ENCODE peak calls at places on chromosomes 11 and 22, in nine cellular contexts. Q is lower leg skin, B is brain microvascular endothelial cell, W is AG09309, I is pancreas, N is bronchial epithelial cell, Z is progenitor cell of endocrine pancreas, P is IMR-90, U is fibroblast of pulmonary artery. V is an unnamed sample.

GRCh38 chr11:36672815-36673450 is 74.9 kb upstream of the RAG2 start:
- DNase-seq in Q (peak), B (peak), W (peak), I (no peak), N (peak), Z (no peak), P (peak), U (peak), V (no peak)

GRCh38 chr11:64762916-64763803 is 3.4 kb upstream of the PYGM start:
- DNase-seq in Q (no peak), B (peak), W (no peak), I (peak), N (peak), Z (no peak), P (peak), U (peak), V (peak)

GRCh38 chr11:75014129-75014528 is 25.4 kb downstream of the NEU3 start:
- DNase-seq in Q (no peak), B (peak), W (peak), I (no peak), N (peak), Z (no peak), P (peak), U (peak), V (no peak)

GRCh38 chr11:70159612-70160570 is 43.2 kb upstream of the FADD start:
- DNase-seq in Q (peak), B (no peak), W (peak), I (no peak), N (peak), Z (no peak), P (peak), U (peak), V (no peak)

GRCh38 chr11:130562549-130562948 is 114.1 kb downstream of the ADAMTS15 start:
- DNase-seq in Q (no peak), B (no peak), W (no peak), I (no peak), N (no peak), Z (no peak), P (no peak), U (no peak), V (no peak)

GRCh38 chr11:3984896-3985295 is 109.7 kb upstream of the RRM1 start:
- DNase-seq in Q (no peak), B (no peak), W (no peak), I (no peak), N (no peak), Z (no peak), P (peak), U (peak), V (no peak)

GRCh38 chr22:46052331-46052771 is 75.4 kb upstream of the WNT7B start:
- DNase-seq in Q (no peak), B (no peak), W (no peak), I (peak), N (no peak), Z (no peak), P (no peak), U (no peak), V (no peak)

GRCh38 chr11:111414267-111414931 is 35.3 kb upstream of the POU2AF1 start:
- DNase-seq in Q (no peak), B (no peak), W (no peak), I (no peak), N (no peak), Z (no peak), P (no peak), U (no peak), V (no peak)

GRCh38 chr22:46487318-46487717 is 50.1 kb downstream of the CELSR1 start:
- DNase-seq in Q (no peak), B (no peak), W (no peak), I (no peak), N (no peak), Z (no peak), P (no peak), U (no peak), V (no peak)

GRCh38 chr11:76148207-76148606 is 58.1 kb downstream of the WNT11 start:
- DNase-seq in Q (no peak), B (no peak), W (no peak), I (no peak), N (no peak), Z (no peak), P (no peak), U (no peak), V (no peak)

GRCh38 chr11:114395776-114396175 is 4.5 kb downstream of the C11orf71 start:
- DNase-seq in Q (no peak), B (no peak), W (no peak), I (no peak), N (peak), Z (no peak), P (no peak), U (no peak), V (no peak)

GRCh38 chr11:45108070-45109064 is 38.1 kb upstream of the PRDM11 start:
- DNase-seq in Q (no peak), B (no peak), W (no peak), I (no peak), N (peak), Z (no peak), P (no peak), U (no peak), V (no peak)

GRCh38 chr11:45106006-45106405 is 40.4 kb upstream of the PRDM11 start:
- DNase-seq in Q (peak), B (no peak), W (no peak), I (no peak), N (no peak), Z (no peak), P (no peak), U (no peak), V (no peak)

GRCh38 chr11:45106440-45106839 is 40.0 kb upstream of the PRDM11 start:
- DNase-seq in Q (no peak), B (no peak), W (no peak), I (no peak), N (no peak), Z (no peak), P (no peak), U (no peak), V (no peak)

GRCh38 chr11:45105233-45105992 is 41.0 kb upstream of the PRDM11 start:
- DNase-seq in Q (peak), B (peak), W (no peak), I (peak), N (peak), Z (peak), P (peak), U (peak), V (peak)

DNA sequence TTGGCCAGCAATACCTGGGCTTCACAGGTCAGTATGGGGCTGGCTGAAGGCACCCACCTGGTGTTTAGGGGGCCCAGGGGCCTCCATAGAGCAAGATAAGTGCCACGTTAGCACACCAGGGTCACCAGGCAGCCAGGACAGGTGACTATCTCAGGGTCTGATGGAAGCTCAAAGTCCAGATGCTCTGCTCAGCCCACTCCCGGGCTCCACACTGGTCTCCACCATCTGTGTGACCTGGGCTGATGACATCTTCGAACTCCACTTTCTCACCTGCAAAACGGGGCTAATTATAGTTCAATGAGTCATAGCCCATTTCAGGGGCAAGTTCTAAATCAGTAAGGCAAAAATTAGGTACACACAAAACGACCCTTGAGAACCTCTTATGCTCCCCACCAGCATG is 39.4 kb upstream of the PRDM11 start:
- DNase-seq in Q (no peak), B (no peak), W (no peak), I (no peak), N (no peak), Z (no peak), P (no peak), U (no peak), V (no peak)
- TF ChIP-seq CTCF in Q (no peak), B (no peak), W (no peak), I (no peak), N (no peak), Z (no peak), P (no peak), U (no peak), V (no peak)

DNA sequence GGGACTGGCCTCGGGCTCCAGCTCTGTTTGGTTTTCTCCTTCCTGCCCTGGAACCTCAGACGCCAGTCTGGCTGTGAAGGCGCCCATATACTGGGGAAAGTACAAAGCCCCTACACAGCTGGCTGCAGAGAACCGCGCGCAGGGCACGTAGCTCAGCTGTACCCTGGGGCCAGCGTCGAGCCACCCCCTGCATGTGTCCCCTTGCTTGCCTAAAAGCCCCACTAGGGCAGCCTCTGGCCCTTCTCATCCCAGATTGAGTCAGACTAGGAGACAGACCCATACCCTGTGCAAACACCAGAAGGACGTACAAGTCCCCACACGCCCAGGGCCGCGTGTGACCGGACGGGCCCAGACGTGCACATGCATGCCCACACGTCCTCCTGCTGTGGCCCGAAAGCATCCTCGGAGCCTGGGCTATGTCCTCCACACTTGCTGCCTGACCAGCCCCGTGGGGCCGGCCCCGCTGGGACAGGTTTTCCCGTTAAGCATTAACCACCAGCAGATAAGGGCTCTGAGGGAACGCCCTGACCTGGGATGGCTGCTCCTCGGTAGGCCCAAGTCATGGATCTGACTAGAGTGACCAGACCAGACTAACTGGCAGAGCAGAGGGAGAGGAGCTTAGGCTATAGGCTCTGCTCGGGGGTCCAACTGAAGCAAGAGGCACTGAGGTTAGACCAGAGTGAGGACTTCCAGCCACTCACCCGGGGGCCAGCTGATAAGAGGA is 4.1 kb upstream of the SYT8 start:
- DNase-seq in Q (peak), B (no peak), W (no peak), I (peak), N (peak), Z (peak), P (no peak), U (no peak), V (no peak)
- TF ChIP-seq CTCF in Q (no peak), B (no peak), W (no peak), I (no peak), N (no peak), Z (no peak), P (no peak), U (no peak), V (no peak)

DNA sequence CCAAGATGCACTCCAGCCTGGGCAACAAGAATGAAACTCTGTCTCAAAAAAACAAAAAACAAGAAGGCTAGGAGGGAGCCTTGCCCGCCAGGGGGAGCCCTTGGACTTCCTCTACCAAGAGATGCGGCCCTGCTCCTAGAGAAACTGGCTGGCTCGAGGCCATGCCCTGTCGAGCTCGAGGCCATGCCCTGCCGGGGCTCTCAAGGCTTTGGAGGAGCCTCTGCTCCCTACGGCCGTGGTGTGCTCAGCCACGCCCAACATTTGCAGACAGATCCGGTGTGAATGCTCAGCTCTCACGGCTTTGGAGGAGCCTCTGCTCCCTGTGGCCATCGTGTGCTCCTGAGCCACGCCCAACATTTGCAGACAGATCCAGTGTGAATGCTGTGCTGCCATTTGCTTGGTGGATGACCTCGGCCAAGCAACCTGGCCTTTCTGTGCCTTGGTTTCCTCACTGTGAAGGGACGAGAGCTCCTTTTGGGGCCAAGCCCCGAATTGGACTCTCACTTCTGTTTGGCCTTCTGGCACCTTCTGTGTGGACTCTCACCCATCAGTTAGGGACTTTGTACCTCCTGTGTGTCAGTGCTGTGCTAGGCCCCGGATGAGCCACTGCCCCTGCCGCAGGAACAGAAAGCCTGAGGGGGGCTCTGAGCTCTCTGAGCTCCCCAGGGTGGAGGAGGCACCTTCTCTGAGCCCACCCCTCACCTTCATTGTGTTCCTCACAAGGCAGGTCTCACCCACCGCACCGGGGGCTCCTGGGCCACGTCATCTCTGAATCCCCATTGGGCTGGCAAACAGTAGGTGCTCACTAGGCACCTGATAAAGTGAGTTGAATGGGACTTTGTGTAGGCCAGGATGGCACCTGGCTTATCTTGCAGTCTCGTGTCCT is 14.1 kb downstream of the C11orf24 start:
- DNase-seq in Q (peak), B (peak), W (peak), I (peak), N (peak), Z (peak), P (peak), U (peak), V (peak)
- TF ChIP-seq CTCF in Q (no peak), B (peak), W (peak), I (peak), N (peak), Z (peak), P (peak), U (peak), V (peak)

DNA sequence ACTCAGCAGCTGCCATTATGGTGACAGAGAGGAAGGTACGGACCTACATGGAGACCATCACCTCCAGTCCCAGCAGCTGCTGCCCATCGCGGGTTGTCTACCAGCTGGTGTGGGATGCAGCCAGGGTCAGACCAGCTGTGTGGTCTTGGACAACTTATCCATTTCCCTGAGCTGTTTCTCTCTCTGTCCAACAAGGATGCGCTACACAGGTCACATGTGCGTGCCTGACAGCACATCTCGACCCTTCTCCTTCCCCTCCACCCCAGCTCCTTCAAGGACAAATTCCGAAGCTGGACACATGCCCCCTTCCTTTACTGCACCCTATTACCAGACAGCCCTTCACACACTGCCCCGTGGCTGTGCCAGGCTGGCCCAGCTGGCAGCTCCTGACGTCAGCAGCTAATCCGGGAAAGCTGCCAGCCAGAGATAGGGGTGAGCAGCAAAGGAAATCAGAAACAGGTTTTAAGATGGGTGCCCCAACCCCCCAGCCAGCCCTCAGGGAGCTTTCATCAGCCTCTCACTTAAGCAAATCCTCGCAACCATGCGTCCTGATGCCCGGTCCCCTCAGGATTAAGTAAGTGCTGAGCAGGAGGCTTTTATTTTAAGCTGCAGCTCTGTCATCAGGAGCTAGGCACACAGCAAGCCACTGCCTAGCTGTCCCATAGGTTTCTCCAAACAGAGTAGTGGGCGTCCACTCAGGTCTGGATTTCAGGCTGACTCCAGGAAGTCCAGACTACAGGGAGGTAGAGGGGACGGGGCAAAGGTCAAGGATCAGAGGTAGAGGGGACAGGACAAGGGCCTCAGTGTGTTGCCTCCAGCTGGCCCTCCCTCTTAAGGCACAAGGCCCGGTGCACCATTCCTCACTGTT is 20.3 kb downstream of the TEF start:
- DNase-seq in Q (no peak), B (peak), W (peak), I (peak), N (peak), Z (no peak), P (peak), U (peak), V (no peak)
- TF ChIP-seq CTCF in Q (no peak), B (no peak), W (no peak), I (no peak), N (no peak), Z (no peak), P (no peak), U (no peak), V (no peak)

DNA sequence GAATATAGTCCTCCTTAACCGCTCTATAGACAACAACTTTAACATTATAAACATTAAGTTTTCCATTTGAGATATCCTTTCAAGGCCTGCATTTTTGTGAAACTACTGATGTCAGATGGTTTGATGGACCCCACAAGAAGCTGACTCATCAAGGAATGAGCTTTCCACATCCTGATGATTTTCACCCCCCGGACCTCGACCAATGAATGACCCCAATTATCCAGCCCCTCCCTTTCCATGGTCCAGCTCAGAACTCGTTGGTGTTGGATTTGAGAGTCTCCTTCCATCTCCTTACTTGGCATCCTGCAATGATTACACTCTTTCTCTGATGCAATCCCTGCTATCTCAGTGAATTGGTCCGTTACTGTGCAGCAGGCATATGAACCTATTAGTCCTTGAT is 31.9 kb upstream of the GUCY1A2 start:
- DNase-seq in Q (no peak), B (peak), W (no peak), I (no peak), N (no peak), Z (no peak), P (no peak), U (no peak), V (no peak)
- TF ChIP-seq CTCF in Q (no peak), B (no peak), W (no peak), I (no peak), N (no peak), Z (no peak), P (no peak), U (no peak), V (no peak)

GRCh38 chr22:35140879-35141745 is 75.2 kb downstream of the ISX start:
- DNase-seq in Q (no peak), B (no peak), W (no peak), I (no peak), N (no peak), Z (no peak), P (no peak), U (no peak), V (peak)
- TF ChIP-seq CTCF in Q (no peak), B (no peak), W (no peak), I (no peak), N (no peak), Z (peak), P (no peak), U (no peak), V (peak)

GRCh38 chr11:11292839-11293238 is 60.2 kb downstream of the CSNK2A3 start:
- DNase-seq in Q (no peak), B (no peak), W (no peak), I (no peak), N (no peak), Z (no peak), P (no peak), U (no peak), V (no peak)

GRCh38 chr11:11293798-11294611 is 59.0 kb downstream of the CSNK2A3 start:
- DNase-seq in Q (no peak), B (no peak), W (no peak), I (no peak), N (no peak), Z (no peak), P (no peak), U (no peak), V (no peak)

GRCh38 chr11:11288972-11289616 is 64.0 kb downstream of the CSNK2A3 start:
- DNase-seq in Q (no peak), B (no peak), W (no peak), I (no peak), N (no peak), Z (no peak), P (no peak), U (no peak), V (no peak)

GRCh38 chr11:11291432-11292015 is 61.5 kb downstream of the CSNK2A3 start:
- DNase-seq in Q (no peak), B (no peak), W (no peak), I (no peak), N (no peak), Z (no peak), P (no peak), U (no peak), V (no peak)

DNA sequence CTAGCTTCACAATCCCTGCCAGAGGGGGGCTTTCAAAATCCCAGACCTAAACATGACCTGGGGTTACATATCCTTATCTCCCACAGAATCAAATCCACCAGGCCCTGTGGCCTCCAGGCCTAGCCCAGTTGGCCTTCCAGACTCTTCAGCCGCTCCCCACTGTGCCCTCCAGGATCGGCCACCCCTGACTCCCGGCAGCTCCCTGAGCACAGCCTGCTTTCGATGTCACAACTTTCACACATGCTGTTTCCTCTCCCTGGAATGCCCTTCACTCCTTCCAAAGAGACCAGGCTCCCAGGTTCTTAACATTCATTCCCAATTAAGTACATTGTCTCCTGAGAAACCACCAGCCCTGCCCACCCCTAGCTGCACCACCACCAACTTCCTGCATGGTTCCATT is 62.7 kb downstream of the CSNK2A3 start:
- DNase-seq in Q (no peak), B (no peak), W (no peak), I (no peak), N (no peak), Z (no peak), P (no peak), U (no peak), V (no peak)
- TF ChIP-seq CTCF in Q (no peak), B (no peak), W (no peak), I (no peak), N (no peak), Z (no peak), P (no peak), U (no peak), V (no peak)

DNA sequence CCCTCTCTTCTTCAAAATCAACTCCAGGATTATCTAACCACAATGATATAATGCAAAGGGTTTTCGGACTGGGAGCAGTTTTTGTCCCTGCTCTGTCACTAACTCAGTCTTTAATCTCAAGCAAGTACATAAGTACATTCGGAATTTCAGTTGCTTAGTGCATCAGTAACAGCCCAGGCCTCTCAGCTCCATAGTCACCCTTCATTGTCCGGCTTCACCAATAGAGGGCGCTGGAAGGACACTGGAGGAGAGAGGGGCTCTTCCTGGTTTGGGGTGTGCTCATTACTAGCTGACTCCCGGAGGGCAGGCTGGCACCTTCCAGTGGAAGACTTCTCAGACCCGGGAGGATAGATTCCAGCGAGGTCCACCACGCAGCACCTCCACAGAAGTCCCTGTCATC is 90.4 kb upstream of the PDGFD start:
- DNase-seq in Q (no peak), B (peak), W (no peak), I (peak), N (peak), Z (peak), P (no peak), U (peak), V (peak)
- TF ChIP-seq CTCF in Q (no peak), B (peak), W (no peak), I (no peak), N (peak), Z (peak), P (peak), U (peak), V (peak)